ENCODE peak calls at places on chromosomes 2 and 18, in eight cellular contexts. S is stimulated activated CD8-positive, alpha-beta memory T cell treated with anti-CD3 and anti-CD28 coated beads, Interleukin-12 subunit alpha, Interleukin-12 subunit beta, amount 100 ng/mL, for 4 hours; A is stimulated activated CD4-positive, alpha-beta T cell treated with anti-CD3 and anti-CD28 coated beads, Interleukin-1b, Interleukin-23, amount 100 ng/mL, for 24 hours; Y is T-helper 2 cell; K is HuH-7.5; I is AG08396; L is activated CD4-positive, alpha-beta T cell treated with anti-CD3 and anti-CD28 coated beads, Interleukin-2, amount 50 U/mL, for 1 hour; D is kidney tubule cell. G is an unnamed sample.

GRCh38 chr2:42198466-42198865 is 29.3 kb downstream of the EML4 start:
- DNase-seq in S (no peak), A (no peak), Y (no peak), K (no peak), I (no peak), L (no peak), D (no peak), G (no peak)

GRCh38 chr2:160390544-160391258 is 102.9 kb downstream of the RBMS1 start:
- DNase-seq in S (no peak), A (no peak), Y (no peak), K (no peak), I (no peak), L (no peak), D (peak), G (no peak)

GRCh38 chr18:13382683-13382989 is 164.1 kb downstream of the LDLRAD4 start:
- DNase-seq in S (no peak), A (no peak), Y (no peak), K (no peak), I (no peak), L (no peak), D (no peak), G (no peak)

GRCh38 chr18:13878858-13879257 is 36.5 kb downstream of the MC2R start:
- DNase-seq in S (no peak), A (no peak), Y (no peak), K (no peak), I (no peak), L (no peak), D (no peak), G (no peak)

GRCh38 chr2:103898561-103898960 is 955.4 kb upstream of the POU3F3 start:
- DNase-seq in S (no peak), A (no peak), Y (no peak), K (no peak), I (no peak), L (no peak), D (peak), G (no peak)

GRCh38 chr2:26401739-26402541 is at the start of gene DRC1:
- DNase-seq in S (no peak), A (no peak), Y (no peak), K (peak), I (peak), L (no peak), D (peak), G (peak)

GRCh38 chr2:219230201-219230540 is 565 bp downstream of the ANKZF1 start:
- DNase-seq in S (no peak), A (no peak), Y (no peak), K (peak), I (peak), L (no peak), D (peak), G (peak)

GRCh38 chr2:79612999-79613398 is 100.1 kb downstream of the CTNNA2 start:
- DNase-seq in S (no peak), A (no peak), Y (no peak), K (no peak), I (no peak), L (no peak), D (no peak), G (no peak)

GRCh38 chr2:168490015-168490874 is 34.2 kb downstream of the CERS6 start:
- DNase-seq in S (no peak), A (peak), Y (peak), K (no peak), I (no peak), L (no peak), D (peak), G (no peak)

GRCh38 chr2:128513416-128514283 is 195.0 kb upstream of the HS6ST1 start:
- DNase-seq in S (no peak), A (no peak), Y (no peak), K (no peak), I (no peak), L (no peak), D (no peak), G (peak)

GRCh38 chr18:10164241-10165160 is 250.7 kb downstream of the VAPA start:
- DNase-seq in S (no peak), A (no peak), Y (no peak), K (no peak), I (no peak), L (no peak), D (no peak), G (no peak)

GRCh38 chr2:239216614-239217273 is 184.1 kb downstream of the HDAC4 start:
- DNase-seq in S (no peak), A (peak), Y (no peak), K (no peak), I (no peak), L (no peak), D (no peak), G (peak)

GRCh38 chr2:187408926-187409325 is 39.1 kb downstream of the CALCRL start:
- DNase-seq in S (no peak), A (no peak), Y (no peak), K (no peak), I (no peak), L (no peak), D (no peak), G (no peak)

GRCh38 chr2:9693138-9693520 is 62.3 kb upstream of the YWHAQ start:
- DNase-seq in S (no peak), A (no peak), Y (no peak), K (no peak), I (peak), L (no peak), D (no peak), G (peak)

GRCh38 chr2:216829533-216829932 is 30.3 kb downstream of the TNP1 start:
- DNase-seq in S (no peak), A (no peak), Y (no peak), K (no peak), I (peak), L (no peak), D (peak), G (peak)

GRCh38 chr18:29164020-29164706 is 987.2 kb upstream of the CDH2 start:
- DNase-seq in S (no peak), A (no peak), Y (no peak), K (no peak), I (peak), L (no peak), D (peak), G (no peak)

GRCh38 chr2:43100883-43101662 is 125.3 kb downstream of the ZFP36L2 start:
- DNase-seq in S (no peak), A (no peak), Y (no peak), K (peak), I (peak), L (no peak), D (peak), G (peak)

GRCh38 chr2:232386740-232387450 is 8.3 kb downstream of the ALPP start:
- DNase-seq in S (no peak), A (no peak), Y (no peak), K (no peak), I (no peak), L (no peak), D (peak), G (no peak)

G was measured in Right ventricle myocardium superior.